ENCODE peak calls at places on chromosomes 13 and 19, in six cellular contexts. One of them, this sample, is unnamed.

GRCh38 chr19:13547102-13547501 is 40.8 kb upstream of the CACNA1A start:
- DNase-seq in fibroblast of villous mesenchyme: no peak
- DNase-seq in fibroblast of lung: no peak
- DNase-seq in LNCaP clone FGC: no peak
- DNase-seq in left lung: no peak
- DNase-seq in pancreas: no peak
- DNase-seq in this sample: no peak

GRCh38 chr19:17001603-17002183 is 24.9 kb downstream of the CPAMD8 start:
- DNase-seq in fibroblast of villous mesenchyme: no peak
- DNase-seq in fibroblast of lung: no peak
- DNase-seq in LNCaP clone FGC: no peak
- DNase-seq in left lung: no peak
- DNase-seq in pancreas: peak
- DNase-seq in this sample: no peak

GRCh38 chr19:30518965-30519606 is 146.9 kb downstream of the ZNF536 start:
- DNase-seq in fibroblast of villous mesenchyme: no peak
- DNase-seq in fibroblast of lung: no peak
- DNase-seq in LNCaP clone FGC: no peak
- DNase-seq in left lung: no peak
- DNase-seq in pancreas: no peak
- DNase-seq in this sample: no peak

GRCh38 chr19:53865523-53865917 is 2.2 kb upstream of the MYADM start:
- DNase-seq in fibroblast of villous mesenchyme: no peak
- DNase-seq in fibroblast of lung: no peak
- DNase-seq in LNCaP clone FGC: no peak
- DNase-seq in left lung: no peak
- DNase-seq in pancreas: no peak
- DNase-seq in this sample: peak

GRCh38 chr19:51129716-51130115 is 5.0 kb downstream of the SIGLEC9 start:
- DNase-seq in fibroblast of villous mesenchyme: no peak
- DNase-seq in fibroblast of lung: no peak
- DNase-seq in LNCaP clone FGC: no peak
- DNase-seq in left lung: no peak
- DNase-seq in pancreas: no peak
- DNase-seq in this sample: no peak

GRCh38 chr13:97328222-97328790 is 105.7 kb upstream of the RAP2A start:
- DNase-seq in fibroblast of villous mesenchyme: peak
- DNase-seq in fibroblast of lung: peak
- DNase-seq in LNCaP clone FGC: no peak
- DNase-seq in left lung: no peak
- DNase-seq in pancreas: no peak
- DNase-seq in this sample: peak

GRCh38 chr13:78478183-78478582 is 125.2 kb downstream of the POU4F1 start:
- DNase-seq in fibroblast of villous mesenchyme: no peak
- DNase-seq in fibroblast of lung: no peak
- DNase-seq in LNCaP clone FGC: no peak
- DNase-seq in left lung: no peak
- DNase-seq in pancreas: no peak
- DNase-seq in this sample: no peak

GRCh38 chr13:95677564-95678386 is 836 bp downstream of the DNAJC3 start:
- DNase-seq in fibroblast of villous mesenchyme: peak
- DNase-seq in fibroblast of lung: peak
- DNase-seq in LNCaP clone FGC: no peak
- DNase-seq in left lung: no peak
- DNase-seq in pancreas: no peak
- DNase-seq in this sample: peak

GRCh38 chr13:53137777-53138176 is 109.2 kb downstream of the OLFM4 start:
- DNase-seq in fibroblast of villous mesenchyme: peak
- DNase-seq in fibroblast of lung: peak
- DNase-seq in LNCaP clone FGC: no peak
- DNase-seq in left lung: no peak
- DNase-seq in pancreas: no peak
- DNase-seq in this sample: peak

GRCh38 chr13:41547253-41548000 is 90.1 kb downstream of the RGCC start:
- DNase-seq in fibroblast of villous mesenchyme: peak
- DNase-seq in fibroblast of lung: no peak
- DNase-seq in LNCaP clone FGC: no peak
- DNase-seq in left lung: peak
- DNase-seq in pancreas: peak
- DNase-seq in this sample: no peak

GRCh38 chr13:92564942-92565341 is 661.7 kb upstream of the GPC6 start:
- DNase-seq in fibroblast of villous mesenchyme: no peak
- DNase-seq in fibroblast of lung: no peak
- DNase-seq in LNCaP clone FGC: no peak
- DNase-seq in left lung: no peak
- DNase-seq in pancreas: no peak
- DNase-seq in this sample: no peak

GRCh38 chr19:3771906-3772450 is at the start of gene RAX2:
- DNase-seq in fibroblast of villous mesenchyme: no peak
- DNase-seq in fibroblast of lung: no peak
- DNase-seq in LNCaP clone FGC: no peak
- DNase-seq in left lung: peak
- DNase-seq in pancreas: peak
- DNase-seq in this sample: no peak

GRCh38 chr19:16369664-16370576 is 45.3 kb downstream of the KLF2 start:
- DNase-seq in fibroblast of villous mesenchyme: no peak
- DNase-seq in fibroblast of lung: no peak
- DNase-seq in LNCaP clone FGC: no peak
- DNase-seq in left lung: peak
- DNase-seq in pancreas: no peak
- DNase-seq in this sample: no peak

GRCh38 chr13:112634102-112634501 is 46.1 kb upstream of the TUBGCP3 start:
- DNase-seq in fibroblast of villous mesenchyme: no peak
- DNase-seq in fibroblast of lung: no peak
- DNase-seq in LNCaP clone FGC: no peak
- DNase-seq in left lung: no peak
- DNase-seq in pancreas: no peak
- DNase-seq in this sample: no peak

GRCh38 chr19:50415661-50416033 is 3.1 kb upstream of the SPIB start:
- DNase-seq in fibroblast of villous mesenchyme: no peak
- DNase-seq in fibroblast of lung: no peak
- DNase-seq in LNCaP clone FGC: no peak
- DNase-seq in left lung: peak
- DNase-seq in pancreas: peak
- DNase-seq in this sample: no peak

GRCh38 chr19:4295972-4296771 is 6.0 kb downstream of the TMIGD2 start:
- DNase-seq in fibroblast of villous mesenchyme: peak
- DNase-seq in fibroblast of lung: peak
- DNase-seq in LNCaP clone FGC: no peak
- DNase-seq in left lung: no peak
- DNase-seq in pancreas: no peak
- DNase-seq in this sample: no peak

GRCh38 chr19:610071-610800 is 20.6 kb downstream of the HCN2 start:
- DNase-seq in fibroblast of villous mesenchyme: no peak
- DNase-seq in fibroblast of lung: no peak
- DNase-seq in LNCaP clone FGC: no peak
- DNase-seq in left lung: no peak
- DNase-seq in pancreas: no peak
- DNase-seq in this sample: no peak

GRCh38 chr19:19064811-19065745 is 1.3 kb downstream of the SLC25A42 start:
- DNase-seq in fibroblast of villous mesenchyme: peak
- DNase-seq in fibroblast of lung: no peak
- DNase-seq in LNCaP clone FGC: no peak
- DNase-seq in left lung: no peak
- DNase-seq in pancreas: peak
- DNase-seq in this sample: no peak

GRCh38 chr13:20370815-20371421 is 138.8 kb upstream of the GJB6 start:
- DNase-seq in fibroblast of villous mesenchyme: no peak
- DNase-seq in fibroblast of lung: no peak
- DNase-seq in LNCaP clone FGC: no peak
- DNase-seq in left lung: no peak
- DNase-seq in pancreas: no peak
- DNase-seq in this sample: no peak

GRCh38 chr19:55255618-55256423 is 3.0 kb downstream of the PPP6R1 start:
- DNase-seq in fibroblast of villous mesenchyme: no peak
- DNase-seq in fibroblast of lung: no peak
- DNase-seq in LNCaP clone FGC: no peak
- DNase-seq in left lung: peak
- DNase-seq in pancreas: no peak
- DNase-seq in this sample: peak

GRCh38 chr19:57320180-57321084 is at the start of gene ZNF543:
- DNase-seq in fibroblast of villous mesenchyme: peak
- DNase-seq in fibroblast of lung: peak
- DNase-seq in LNCaP clone FGC: peak
- DNase-seq in left lung: peak
- DNase-seq in pancreas: peak
- DNase-seq in this sample: peak

GRCh38 chr19:14369399-14370168 is 11.7 kb upstream of the ADGRE5 start:
- DNase-seq in fibroblast of villous mesenchyme: peak
- DNase-seq in fibroblast of lung: peak
- DNase-seq in LNCaP clone FGC: no peak
- DNase-seq in left lung: no peak
- DNase-seq in pancreas: no peak
- DNase-seq in this sample: peak

GRCh38 chr19:56146904-56147303 is 5.8 kb downstream of the ZNF444 start:
- DNase-seq in fibroblast of villous mesenchyme: no peak
- DNase-seq in fibroblast of lung: no peak
- DNase-seq in LNCaP clone FGC: no peak
- DNase-seq in left lung: no peak
- DNase-seq in pancreas: peak
- DNase-seq in this sample: no peak

GRCh38 chr19:32287811-32288227 is 57.6 kb upstream of the ZNF507 start:
- DNase-seq in fibroblast of villous mesenchyme: peak
- DNase-seq in fibroblast of lung: peak
- DNase-seq in LNCaP clone FGC: peak
- DNase-seq in left lung: no peak
- DNase-seq in pancreas: no peak
- DNase-seq in this sample: peak

GRCh38 chr13:26867451-26868067 is 107.0 kb upstream of the GPR12 start:
- DNase-seq in fibroblast of villous mesenchyme: peak
- DNase-seq in fibroblast of lung: peak
- DNase-seq in LNCaP clone FGC: no peak
- DNase-seq in left lung: no peak
- DNase-seq in pancreas: no peak
- DNase-seq in this sample: peak

GRCh38 chr19:17385878-17386611 is 8.0 kb downstream of the CCDC194 start:
- DNase-seq in fibroblast of villous mesenchyme: peak
- DNase-seq in fibroblast of lung: peak
- DNase-seq in LNCaP clone FGC: no peak
- DNase-seq in left lung: peak
- DNase-seq in pancreas: peak
- DNase-seq in this sample: peak

GRCh38 chr13:113364371-113364932 is 522 bp upstream of the GRTP1 start:
- DNase-seq in fibroblast of villous mesenchyme: no peak
- DNase-seq in fibroblast of lung: peak
- DNase-seq in LNCaP clone FGC: no peak
- DNase-seq in left lung: no peak
- DNase-seq in pancreas: no peak
- DNase-seq in this sample: no peak

GRCh38 chr19:45766919-45767346 is 2.1 kb downstream of the SIX5 start:
- DNase-seq in fibroblast of villous mesenchyme: peak
- DNase-seq in fibroblast of lung: no peak
- DNase-seq in LNCaP clone FGC: no peak
- DNase-seq in left lung: peak
- DNase-seq in pancreas: peak
- DNase-seq in this sample: no peak
- TF ChIP-seq CTCF in fibroblast of villous mesenchyme: no peak
- TF ChIP-seq CTCF in fibroblast of lung: no peak
- TF ChIP-seq CTCF in LNCaP clone FGC: no peak
- TF ChIP-seq CTCF in left lung: no peak
- TF ChIP-seq CTCF in pancreas: no peak
- TF ChIP-seq CTCF in this sample: no peak

DNA sequence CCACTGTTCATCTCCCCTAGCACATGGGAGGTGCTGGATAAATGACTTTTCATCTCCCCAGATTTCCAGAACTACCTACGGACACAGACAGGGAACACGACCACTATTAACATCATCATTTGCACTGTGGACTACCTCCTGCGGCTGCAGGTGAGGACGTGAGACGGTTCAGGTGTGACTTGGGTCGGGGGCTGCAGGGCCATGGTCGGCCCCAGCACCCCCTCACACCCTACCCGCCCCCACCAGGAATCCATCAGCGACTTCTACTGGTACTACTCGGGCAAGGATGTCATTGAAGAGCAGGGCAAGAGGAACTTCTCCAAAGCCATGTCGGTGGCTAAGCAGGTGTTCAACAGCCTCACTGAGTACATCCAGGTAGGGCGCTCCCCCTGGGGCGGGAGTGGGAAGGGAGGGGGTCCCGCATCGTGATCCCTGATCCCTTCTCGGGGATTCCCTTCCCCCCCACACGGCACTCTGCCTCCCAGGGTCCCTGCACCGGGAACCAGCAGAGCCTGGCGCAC is 74.4 kb downstream of the MAP4K1 start:
- DNase-seq in fibroblast of villous mesenchyme: no peak
- DNase-seq in fibroblast of lung: no peak
- DNase-seq in LNCaP clone FGC: no peak
- DNase-seq in left lung: peak
- DNase-seq in pancreas: no peak
- DNase-seq in this sample: no peak
- H3K4me3 ChIP-seq in fibroblast of villous mesenchyme: peak
- H3K4me3 ChIP-seq in fibroblast of lung: no peak
- H3K4me3 ChIP-seq in LNCaP clone FGC: peak
- H3K4me3 ChIP-seq in left lung: no peak
- H3K4me3 ChIP-seq in pancreas: no peak
- H3K4me3 ChIP-seq in this sample: no peak

DNA sequence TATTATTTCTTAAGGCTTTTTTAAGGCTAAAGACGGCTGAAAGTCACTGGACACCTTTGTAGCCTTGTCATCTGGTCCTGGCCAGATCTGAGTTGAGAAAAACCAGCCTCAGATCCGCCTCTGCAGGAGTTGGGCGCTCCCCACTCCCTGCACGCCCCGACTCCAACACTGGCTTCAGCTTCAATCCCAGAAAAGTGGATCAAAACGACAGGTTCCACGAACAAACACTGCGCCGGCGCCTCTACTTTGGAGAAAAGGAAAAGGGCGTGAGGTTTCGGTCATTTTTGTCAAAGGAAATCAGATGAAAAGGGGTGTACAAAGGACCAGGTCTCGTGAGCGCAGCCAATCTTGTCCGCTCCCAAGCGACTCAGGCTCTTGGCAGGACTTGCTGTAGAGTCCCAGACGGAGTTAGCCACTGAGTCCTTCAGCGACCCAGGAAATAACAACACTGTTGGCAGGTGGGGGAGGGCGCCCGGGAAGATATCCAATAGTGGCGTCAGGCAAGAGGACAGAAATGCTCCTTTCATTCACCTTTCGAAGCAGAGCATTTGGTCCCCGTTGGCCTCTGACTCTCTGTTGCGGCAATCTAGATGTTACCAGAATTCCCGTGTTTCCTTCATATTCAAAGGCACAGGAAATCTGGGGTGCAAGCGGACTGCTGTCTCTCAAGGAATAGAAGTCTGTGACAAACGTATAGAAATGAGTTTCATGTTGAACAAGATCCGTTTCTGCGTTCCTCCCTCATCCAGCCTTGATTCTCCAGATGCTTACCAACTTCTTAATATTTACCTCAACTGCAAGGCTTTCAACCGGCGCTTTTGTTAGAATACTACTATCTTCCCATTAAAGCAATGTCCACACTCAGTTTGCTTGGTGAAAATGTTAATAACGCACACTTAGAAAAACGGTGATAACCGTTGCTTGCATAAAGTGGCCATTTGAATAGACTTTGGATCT is 1.8 kb upstream of the CCNA1 start:
- DNase-seq in fibroblast of villous mesenchyme: no peak
- DNase-seq in fibroblast of lung: no peak
- DNase-seq in LNCaP clone FGC: no peak
- DNase-seq in left lung: no peak
- DNase-seq in pancreas: no peak
- DNase-seq in this sample: no peak
- TF ChIP-seq CTCF in fibroblast of villous mesenchyme: no peak
- TF ChIP-seq CTCF in fibroblast of lung: no peak
- TF ChIP-seq CTCF in LNCaP clone FGC: no peak
- TF ChIP-seq CTCF in left lung: no peak
- TF ChIP-seq CTCF in pancreas: no peak
- TF ChIP-seq CTCF in this sample: no peak

GRCh38 chr13:111415216-111415615 is 94.8 kb downstream of the TEX29 start:
- DNase-seq in fibroblast of villous mesenchyme: no peak
- DNase-seq in fibroblast of lung: no peak
- DNase-seq in LNCaP clone FGC: no peak
- DNase-seq in left lung: no peak
- DNase-seq in pancreas: no peak
- DNase-seq in this sample: no peak
- H3K4me3 ChIP-seq in fibroblast of villous mesenchyme: no peak
- H3K4me3 ChIP-seq in fibroblast of lung: no peak
- H3K4me3 ChIP-seq in LNCaP clone FGC: no peak
- H3K4me3 ChIP-seq in left lung: no peak
- H3K4me3 ChIP-seq in pancreas: no peak
- H3K4me3 ChIP-seq in this sample: no peak

This sample was measured in fibroblast of mammary gland.